ENCODE peak calls at places on chromosomes 1 and 21, in nine cellular contexts. One of them, this sample, is unnamed.

GRCh38 chr1:53328009-53328489 is at the start of gene LRP8:
- DNase-seq in GOT3: peak
- DNase-seq in NCI-H748 treated with DMSO at 0.1 percent for 48 hours: peak
- DNase-seq in Right ventricle myocardium inferior: peak
- DNase-seq in naive thymus-derived CD4-positive, alpha-beta T cell: peak
- DNase-seq in GM13977: peak
- DNase-seq in SK-MEL-5: peak
- DNase-seq in stimulated activated CD4-positive, alpha-beta T cell treated with anti-CD3 and anti-CD28 coated beads, TNF-alpha, amount 100 ng/mL, for 48 hours: peak
- DNase-seq in cortex of kidney: no peak
- DNase-seq in this sample: peak

GRCh38 chr1:3259020-3259419 is 190.0 kb downstream of the PRDM16 start:
- DNase-seq in GOT3: no peak
- DNase-seq in NCI-H748 treated with DMSO at 0.1 percent for 48 hours: no peak
- DNase-seq in Right ventricle myocardium inferior: no peak
- DNase-seq in naive thymus-derived CD4-positive, alpha-beta T cell: no peak
- DNase-seq in GM13977: no peak
- DNase-seq in SK-MEL-5: no peak
- DNase-seq in stimulated activated CD4-positive, alpha-beta T cell treated with anti-CD3 and anti-CD28 coated beads, TNF-alpha, amount 100 ng/mL, for 48 hours: no peak
- DNase-seq in cortex of kidney: no peak
- DNase-seq in this sample: no peak

GRCh38 chr1:200900877-200901276 is 6.2 kb downstream of the INAVA start:
- DNase-seq in GOT3: no peak
- DNase-seq in NCI-H748 treated with DMSO at 0.1 percent for 48 hours: no peak
- DNase-seq in Right ventricle myocardium inferior: no peak
- DNase-seq in naive thymus-derived CD4-positive, alpha-beta T cell: no peak
- DNase-seq in GM13977: no peak
- DNase-seq in SK-MEL-5: no peak
- DNase-seq in stimulated activated CD4-positive, alpha-beta T cell treated with anti-CD3 and anti-CD28 coated beads, TNF-alpha, amount 100 ng/mL, for 48 hours: no peak
- DNase-seq in cortex of kidney: no peak
- DNase-seq in this sample: no peak

GRCh38 chr1:209355415-209355814 is 228.1 kb upstream of the CAMK1G start:
- DNase-seq in GOT3: no peak
- DNase-seq in NCI-H748 treated with DMSO at 0.1 percent for 48 hours: no peak
- DNase-seq in Right ventricle myocardium inferior: no peak
- DNase-seq in naive thymus-derived CD4-positive, alpha-beta T cell: no peak
- DNase-seq in GM13977: no peak
- DNase-seq in SK-MEL-5: no peak
- DNase-seq in stimulated activated CD4-positive, alpha-beta T cell treated with anti-CD3 and anti-CD28 coated beads, TNF-alpha, amount 100 ng/mL, for 48 hours: no peak
- DNase-seq in cortex of kidney: no peak
- DNase-seq in this sample: no peak

GRCh38 chr1:89843279-89844121 is 22.7 kb downstream of the LRRC8D start:
- DNase-seq in GOT3: peak
- DNase-seq in NCI-H748 treated with DMSO at 0.1 percent for 48 hours: peak
- DNase-seq in Right ventricle myocardium inferior: peak
- DNase-seq in naive thymus-derived CD4-positive, alpha-beta T cell: peak
- DNase-seq in GM13977: peak
- DNase-seq in SK-MEL-5: peak
- DNase-seq in stimulated activated CD4-positive, alpha-beta T cell treated with anti-CD3 and anti-CD28 coated beads, TNF-alpha, amount 100 ng/mL, for 48 hours: peak
- DNase-seq in cortex of kidney: no peak
- DNase-seq in this sample: no peak

GRCh38 chr1:119368556-119368955 is at the start of gene HAO2:
- DNase-seq in GOT3: no peak
- DNase-seq in NCI-H748 treated with DMSO at 0.1 percent for 48 hours: no peak
- DNase-seq in Right ventricle myocardium inferior: no peak
- DNase-seq in naive thymus-derived CD4-positive, alpha-beta T cell: no peak
- DNase-seq in GM13977: no peak
- DNase-seq in SK-MEL-5: no peak
- DNase-seq in stimulated activated CD4-positive, alpha-beta T cell treated with anti-CD3 and anti-CD28 coated beads, TNF-alpha, amount 100 ng/mL, for 48 hours: no peak
- DNase-seq in cortex of kidney: no peak
- DNase-seq in this sample: no peak

GRCh38 chr1:50265790-50266314 is 157.1 kb downstream of the ELAVL4 start:
- DNase-seq in GOT3: no peak
- DNase-seq in NCI-H748 treated with DMSO at 0.1 percent for 48 hours: no peak
- DNase-seq in Right ventricle myocardium inferior: no peak
- DNase-seq in naive thymus-derived CD4-positive, alpha-beta T cell: no peak
- DNase-seq in GM13977: no peak
- DNase-seq in SK-MEL-5: no peak
- DNase-seq in stimulated activated CD4-positive, alpha-beta T cell treated with anti-CD3 and anti-CD28 coated beads, TNF-alpha, amount 100 ng/mL, for 48 hours: no peak
- DNase-seq in cortex of kidney: no peak
- DNase-seq in this sample: no peak

GRCh38 chr1:29210278-29211085 is 20.3 kb downstream of the MECR start:
- DNase-seq in GOT3: no peak
- DNase-seq in NCI-H748 treated with DMSO at 0.1 percent for 48 hours: no peak
- DNase-seq in Right ventricle myocardium inferior: no peak
- DNase-seq in naive thymus-derived CD4-positive, alpha-beta T cell: no peak
- DNase-seq in GM13977: peak
- DNase-seq in SK-MEL-5: no peak
- DNase-seq in stimulated activated CD4-positive, alpha-beta T cell treated with anti-CD3 and anti-CD28 coated beads, TNF-alpha, amount 100 ng/mL, for 48 hours: no peak
- DNase-seq in cortex of kidney: no peak
- DNase-seq in this sample: no peak

GRCh38 chr1:68111804-68112436 is 61.5 kb upstream of the DIRAS3 start:
- DNase-seq in GOT3: no peak
- DNase-seq in NCI-H748 treated with DMSO at 0.1 percent for 48 hours: peak
- DNase-seq in Right ventricle myocardium inferior: peak
- DNase-seq in naive thymus-derived CD4-positive, alpha-beta T cell: no peak
- DNase-seq in GM13977: no peak
- DNase-seq in SK-MEL-5: peak
- DNase-seq in stimulated activated CD4-positive, alpha-beta T cell treated with anti-CD3 and anti-CD28 coated beads, TNF-alpha, amount 100 ng/mL, for 48 hours: no peak
- DNase-seq in cortex of kidney: no peak
- DNase-seq in this sample: peak

GRCh38 chr1:211928993-211929637 is 98.6 kb upstream of the LPGAT1 start:
- DNase-seq in GOT3: no peak
- DNase-seq in NCI-H748 treated with DMSO at 0.1 percent for 48 hours: peak
- DNase-seq in Right ventricle myocardium inferior: no peak
- DNase-seq in naive thymus-derived CD4-positive, alpha-beta T cell: no peak
- DNase-seq in GM13977: no peak
- DNase-seq in SK-MEL-5: peak
- DNase-seq in stimulated activated CD4-positive, alpha-beta T cell treated with anti-CD3 and anti-CD28 coated beads, TNF-alpha, amount 100 ng/mL, for 48 hours: no peak
- DNase-seq in cortex of kidney: no peak
- DNase-seq in this sample: no peak

GRCh38 chr1:68799096-68799495 is 302.2 kb upstream of the DEPDC1 start:
- DNase-seq in GOT3: no peak
- DNase-seq in NCI-H748 treated with DMSO at 0.1 percent for 48 hours: no peak
- DNase-seq in Right ventricle myocardium inferior: no peak
- DNase-seq in naive thymus-derived CD4-positive, alpha-beta T cell: no peak
- DNase-seq in GM13977: no peak
- DNase-seq in SK-MEL-5: no peak
- DNase-seq in stimulated activated CD4-positive, alpha-beta T cell treated with anti-CD3 and anti-CD28 coated beads, TNF-alpha, amount 100 ng/mL, for 48 hours: no peak
- DNase-seq in cortex of kidney: no peak
- DNase-seq in this sample: no peak

GRCh38 chr21:27743971-27744564 is 777.2 kb upstream of the ADAMTS5 start:
- DNase-seq in GOT3: no peak
- DNase-seq in NCI-H748 treated with DMSO at 0.1 percent for 48 hours: no peak
- DNase-seq in Right ventricle myocardium inferior: no peak
- DNase-seq in naive thymus-derived CD4-positive, alpha-beta T cell: no peak
- DNase-seq in GM13977: no peak
- DNase-seq in SK-MEL-5: no peak
- DNase-seq in stimulated activated CD4-positive, alpha-beta T cell treated with anti-CD3 and anti-CD28 coated beads, TNF-alpha, amount 100 ng/mL, for 48 hours: no peak
- DNase-seq in cortex of kidney: no peak
- DNase-seq in this sample: no peak

GRCh38 chr1:15018767-15019166 is 134.8 kb upstream of the TMEM51 start:
- DNase-seq in GOT3: no peak
- DNase-seq in NCI-H748 treated with DMSO at 0.1 percent for 48 hours: no peak
- DNase-seq in Right ventricle myocardium inferior: no peak
- DNase-seq in naive thymus-derived CD4-positive, alpha-beta T cell: no peak
- DNase-seq in GM13977: no peak
- DNase-seq in SK-MEL-5: no peak
- DNase-seq in stimulated activated CD4-positive, alpha-beta T cell treated with anti-CD3 and anti-CD28 coated beads, TNF-alpha, amount 100 ng/mL, for 48 hours: no peak
- DNase-seq in cortex of kidney: no peak
- DNase-seq in this sample: no peak

GRCh38 chr21:45246535-45247320 is 41.0 kb downstream of the POFUT2 start:
- DNase-seq in GOT3: no peak
- DNase-seq in NCI-H748 treated with DMSO at 0.1 percent for 48 hours: no peak
- DNase-seq in Right ventricle myocardium inferior: no peak
- DNase-seq in naive thymus-derived CD4-positive, alpha-beta T cell: no peak
- DNase-seq in GM13977: no peak
- DNase-seq in SK-MEL-5: no peak
- DNase-seq in stimulated activated CD4-positive, alpha-beta T cell treated with anti-CD3 and anti-CD28 coated beads, TNF-alpha, amount 100 ng/mL, for 48 hours: no peak
- DNase-seq in cortex of kidney: no peak
- DNase-seq in this sample: no peak

GRCh38 chr1:246579818-246580217 is 13.6 kb downstream of the CNST start:
- DNase-seq in GOT3: no peak
- DNase-seq in NCI-H748 treated with DMSO at 0.1 percent for 48 hours: no peak
- DNase-seq in Right ventricle myocardium inferior: no peak
- DNase-seq in naive thymus-derived CD4-positive, alpha-beta T cell: no peak
- DNase-seq in GM13977: no peak
- DNase-seq in SK-MEL-5: no peak
- DNase-seq in stimulated activated CD4-positive, alpha-beta T cell treated with anti-CD3 and anti-CD28 coated beads, TNF-alpha, amount 100 ng/mL, for 48 hours: no peak
- DNase-seq in cortex of kidney: no peak
- DNase-seq in this sample: peak

GRCh38 chr1:67372136-67372535 is 58.1 kb downstream of the SERBP1 start:
- DNase-seq in GOT3: no peak
- DNase-seq in NCI-H748 treated with DMSO at 0.1 percent for 48 hours: no peak
- DNase-seq in Right ventricle myocardium inferior: no peak
- DNase-seq in naive thymus-derived CD4-positive, alpha-beta T cell: no peak
- DNase-seq in GM13977: no peak
- DNase-seq in SK-MEL-5: no peak
- DNase-seq in stimulated activated CD4-positive, alpha-beta T cell treated with anti-CD3 and anti-CD28 coated beads, TNF-alpha, amount 100 ng/mL, for 48 hours: no peak
- DNase-seq in cortex of kidney: no peak
- DNase-seq in this sample: no peak

GRCh38 chr1:31769720-31770390 is 5.7 kb upstream of the ADGRB2 start:
- DNase-seq in GOT3: no peak
- DNase-seq in NCI-H748 treated with DMSO at 0.1 percent for 48 hours: no peak
- DNase-seq in Right ventricle myocardium inferior: no peak
- DNase-seq in naive thymus-derived CD4-positive, alpha-beta T cell: no peak
- DNase-seq in GM13977: no peak
- DNase-seq in SK-MEL-5: no peak
- DNase-seq in stimulated activated CD4-positive, alpha-beta T cell treated with anti-CD3 and anti-CD28 coated beads, TNF-alpha, amount 100 ng/mL, for 48 hours: no peak
- DNase-seq in cortex of kidney: no peak
- DNase-seq in this sample: no peak